ENCODE peak calls at places on chromosome 19, in six cellular contexts. I is MG63; C is CD4-positive, alpha-beta T cell; G is posterior cingulate gyrus; L is amniotic stem cell; O is kidney. T is an unnamed sample.

GRCh38 chr19:48445256-48445605 is 552 bp upstream of the GRWD1 start:
- DNase-seq in G (no peak), I (peak), L (peak), C (no peak), O (no peak), T (no peak)

GRCh38 chr19:5060591-5061339 is 91.9 kb downstream of the KDM4B start:
- DNase-seq in I (no peak), L (no peak), O (no peak), C (no peak), G (no peak), T (no peak)

GRCh38 chr19:46755077-46755852 is 9.0 kb upstream of the STRN4 start:
- DNase-seq in C (no peak), G (no peak), I (peak), O (peak), L (no peak), T (no peak)

GRCh38 chr19:23817519-23817918 is 58.8 kb upstream of the ZNF681 start:
- DNase-seq in L (no peak), I (peak), O (no peak), G (no peak), C (peak), T (no peak)

GRCh38 chr19:23527797-23528196 is 132.5 kb upstream of the ZNF91 start:
- DNase-seq in L (no peak), O (no peak), I (no peak), G (no peak), C (no peak), T (no peak)

GRCh38 chr19:19653597-19654147 is 9.8 kb downstream of the ATP13A1 start:
- DNase-seq in G (peak), O (no peak), I (no peak), L (no peak), C (no peak), T (no peak)

GRCh38 chr19:19591133-19591825 is 27.2 kb downstream of the PBX4 start:
- DNase-seq in G (peak), I (peak), L (peak), C (peak), O (no peak), T (no peak)

GRCh38 chr19:23470873-23471555 is 75.7 kb upstream of the ZNF91 start:
- DNase-seq in L (no peak), G (peak), O (no peak), I (no peak), C (no peak), T (peak)

GRCh38 chr19:4334929-4335833 is 3.4 kb downstream of the STAP2 start:
- DNase-seq in O (no peak), L (no peak), I (no peak), G (no peak), C (no peak), T (no peak)

GRCh38 chr19:18496167-18496979 is 25.5 kb downstream of the ELL start:
- DNase-seq in G (no peak), O (peak), I (peak), L (no peak), C (peak), T (no peak)

GRCh38 chr19:34128558-34129250 is 43.6 kb upstream of the LSM14A start:
- DNase-seq in G (peak), C (no peak), O (no peak), I (no peak), L (no peak), T (no peak)

GRCh38 chr19:52640916-52641315 is 2.8 kb upstream of the ZNF83 start:
- DNase-seq in C (no peak), G (no peak), I (peak), L (no peak), O (no peak), T (no peak)

GRCh38 chr19:16654151-16654550 is 5.8 kb downstream of the SMIM7 start:
- DNase-seq in O (no peak), C (no peak), L (no peak), I (peak), G (peak), T (no peak)

GRCh38 chr19:39196860-39197562 is at the start of gene NCCRP1:
- DNase-seq in I (no peak), G (no peak), C (no peak), O (no peak), L (no peak), T (no peak)

GRCh38 chr19:4971424-4971793 is 2.5 kb downstream of the KDM4B start:
- DNase-seq in O (no peak), I (no peak), L (no peak), G (no peak), C (no peak), T (no peak)

GRCh38 chr19:7953060-7953459 is 9.6 kb upstream of the TIMM44 start:
- DNase-seq in C (no peak), G (no peak), L (no peak), O (no peak), I (peak), T (no peak)

GRCh38 chr19:30492581-30492980 is 120.4 kb downstream of the ZNF536 start:
- DNase-seq in O (no peak), I (no peak), C (no peak), G (no peak), L (no peak), T (no peak)

GRCh38 chr19:7907544-7907943 is 3.9 kb downstream of the MAP2K7 start:
- DNase-seq in I (no peak), C (no peak), G (no peak), O (no peak), L (no peak), T (no peak)

GRCh38 chr19:49887653-49888477 is 8.8 kb downstream of the IL4I1 start:
- DNase-seq in L (no peak), C (no peak), I (no peak), O (no peak), G (no peak), T (no peak)

GRCh38 chr19:29967623-29968022 is 25.6 kb downstream of the URI1 start:
- DNase-seq in C (no peak), I (peak), O (no peak), G (no peak), L (no peak), T (no peak)

GRCh38 chr19:7337380-7338194 is 11.2 kb upstream of the ARHGEF18 start:
- DNase-seq in C (no peak), I (no peak), L (no peak), O (no peak), G (no peak), T (no peak)

GRCh38 chr19:6030214-6030507 is 52.2 kb upstream of the RANBP3 start:
- DNase-seq in C (no peak), I (no peak), G (no peak), L (no peak), O (no peak), T (no peak)